ENCODE peak calls at places on chromosomes 11 and 22, in six cellular contexts. X is EL, V is NCI-H510A treated with DMSO at 0.1 percent for 48 hours, C is LHCN-M2, W is ecto neural progenitor cell, L is nephron progenitor cell. S is an unnamed sample.

GRCh38 chr11:18729426-18729825 is 3.4 kb upstream of the IGSF22 start:
- DNase-seq in X (no peak), V (no peak), C (no peak), W (no peak), L (no peak), S (no peak)

GRCh38 chr11:16408619-16409018 is 52.3 kb upstream of the SOX6 start:
- DNase-seq in X (peak; percentile 2), V (no peak), C (no peak), W (no peak), L (no peak), S (no peak)

GRCh38 chr11:1397146-1397861 is 7.6 kb downstream of the BRSK2 start:
- DNase-seq in X (no peak), V (no peak), C (no peak), W (no peak), L (no peak), S (no peak)

GRCh38 chr11:46918087-46918751 is at the start of gene LRP4:
- DNase-seq in X (peak; percentile 55), V (no peak), C (no peak), W (peak; percentile 82), L (peak; percentile 86), S (no peak)

GRCh38 chr22:38246692-38247091 is 26.1 kb downstream of the TMEM184B start:
- DNase-seq in X (no peak), V (no peak), C (no peak), W (no peak), L (no peak), S (no peak)

GRCh38 chr11:33040127-33040861 is 922 bp downstream of the TCP11L1 start:
- DNase-seq in X (peak; percentile 39), V (peak; percentile 34), C (peak; percentile 41), W (no peak), L (no peak), S (no peak)

GRCh38 chr11:72812968-72813739 is 1.1 kb upstream of the ATG16L2 start:
- DNase-seq in X (peak; percentile 79), V (peak; percentile 88), C (peak; percentile 85), W (peak; percentile 71), L (peak; percentile 51), S (peak; percentile 30)

GRCh38 chr22:36386351-36386899 is 1.3 kb downstream of the MYH9 start:
- DNase-seq in X (no peak), V (no peak), C (no peak), W (peak; percentile 77), L (peak; percentile 60), S (no peak)

GRCh38 chr11:59787816-59788215 is 22.8 kb downstream of the MRPL16 start:
- DNase-seq in X (peak; percentile 76), V (no peak), C (peak; percentile 17), W (no peak), L (no peak), S (no peak)

GRCh38 chr11:65651339-65651588 is 11.5 kb downstream of the RELA start:
- DNase-seq in X (no peak), V (no peak), C (no peak), W (no peak), L (no peak), S (no peak)

GRCh38 chr11:44223261-44223660 is 86.7 kb downstream of the ALX4 start:
- DNase-seq in X (peak; percentile 65), V (no peak), C (peak; percentile 69), W (no peak), L (no peak), S (no peak)

GRCh38 chr22:21448627-21449416 is 18.4 kb upstream of the TMEM191C start:
- DNase-seq in X (no peak), V (no peak), C (no peak), W (no peak), L (no peak), S (no peak)

GRCh38 chr11:103673773-103674172 is 362.7 kb upstream of the DDI1 start:
- DNase-seq in X (peak; percentile 43), V (no peak), C (peak; percentile 29), W (no peak), L (no peak), S (no peak)

GRCh38 chr11:35236667-35237003 is 97.7 kb downstream of the CD44 start:
- DNase-seq in X (peak; percentile 67), V (no peak), C (peak; percentile 44), W (no peak), L (no peak), S (no peak)

GRCh38 chr11:40306938-40307548 is 1152.4 kb downstream of the LRRC4C start:
- DNase-seq in X (peak; percentile 55), V (no peak), C (no peak), W (no peak), L (peak; percentile 24), S (no peak)

GRCh38 chr11:44627911-44628729 is 62.7 kb downstream of the CD82 start:
- DNase-seq in X (peak; percentile 34), V (no peak), C (peak; percentile 79), W (peak; percentile 55), L (no peak), S (no peak)

GRCh38 chr22:21867528-21868266 is at the start of gene MAPK1:
- DNase-seq in X (peak; percentile 91), V (peak; percentile 72), C (peak; percentile 83), W (peak; percentile 97), L (peak; percentile 94), S (peak; percentile 66)

GRCh38 chr11:111941963-111942362 is 4.8 kb downstream of the DIXDC1 start:
- DNase-seq in X (no peak), V (no peak), C (peak; percentile 95), W (no peak), L (no peak), S (no peak)

GRCh38 chr11:73969991-73970800 is 12.4 kb downstream of the UCP2 start:
- DNase-seq in X (no peak), V (no peak), C (no peak), W (no peak), L (no peak), S (no peak)

GRCh38 chr11:131290111-131290510 is 80.3 kb upstream of the NTM start:
- DNase-seq in X (no peak), V (no peak), C (no peak), W (no peak), L (no peak), S (no peak)

GRCh38 chr11:119167933-119168332 is 592 bp upstream of the NLRX1 start:
- DNase-seq in X (no peak), V (no peak), C (no peak), W (no peak), L (no peak), S (no peak)

GRCh38 chr11:8297781-8298440 is 34.2 kb upstream of the LMO1 start:
- DNase-seq in X (no peak), V (no peak), C (no peak), W (no peak), L (no peak), S (no peak)

GRCh38 chr11:61616443-61616842 is 35.6 kb upstream of the SYT7 start:
- DNase-seq in X (peak; percentile 54), V (no peak), C (peak; percentile 58), W (no peak), L (no peak), S (no peak)

GRCh38 chr11:69818243-69819108 is 740 bp downstream of the FGF3 start:
- DNase-seq in X (no peak), V (no peak), C (no peak), W (no peak), L (peak; percentile 53), S (no peak)

GRCh38 chr11:72773291-72773690 is 20.6 kb downstream of the STARD10 start:
- DNase-seq in X (peak; percentile 85), V (no peak), C (peak; percentile 84), W (no peak), L (no peak), S (no peak)

GRCh38 chr11:16964501-16964900 is 49.7 kb downstream of the PLEKHA7 start:
- DNase-seq in X (no peak), V (no peak), C (no peak), W (no peak), L (no peak), S (no peak)

GRCh38 chr11:123188508-123189165 is 6.4 kb downstream of the CLMP start:
- DNase-seq in X (peak; percentile 86), V (no peak), C (peak; percentile 83), W (no peak), L (no peak), S (no peak)

GRCh38 chr22:49828599-49828965 is 909 bp upstream of the BRD1 start:
- DNase-seq in X (no peak), V (no peak), C (no peak), W (no peak), L (no peak), S (no peak)

GRCh38 chr11:17790453-17790852 is 55.9 kb downstream of the KCNC1 start:
- DNase-seq in X (peak; percentile 54), V (no peak), C (peak; percentile 36), W (no peak), L (no peak), S (no peak)

GRCh38 chr11:78715639-78716311 is 141.1 kb upstream of the NARS2 start:
- DNase-seq in X (peak; percentile 81), V (peak; percentile 93), C (peak; percentile 26), W (peak; percentile 81), L (peak; percentile 72), S (no peak)